ENCODE peak calls at places on chromosomes 2 and 18, in five cellular contexts. One of them, this sample, is unnamed. For H3K4me1, the result is how much of the 10 kb centered on the place peaks cover.

GRCh38 chr2:129255610-129256313 is 723.7 kb upstream of the RAB6C start:
- DNase-seq in spleen: no peak
- DNase-seq in SJCRH30: no peak
- DNase-seq in colonic mucosa: no peak
- DNase-seq in PC-3: no peak
- DNase-seq in this sample: no peak

GRCh38 chr2:5743992-5744391 is 51.8 kb downstream of the SOX11 start:
- DNase-seq in spleen: no peak
- DNase-seq in SJCRH30: no peak
- DNase-seq in colonic mucosa: no peak
- DNase-seq in PC-3: no peak
- DNase-seq in this sample: no peak

GRCh38 chr2:234603619-234604018 is 106.7 kb upstream of the ARL4C start:
- DNase-seq in spleen: no peak
- DNase-seq in SJCRH30: no peak
- DNase-seq in colonic mucosa: no peak
- DNase-seq in PC-3: no peak
- DNase-seq in this sample: no peak

GRCh38 chr2:1548910-1549673 is 135.8 kb downstream of the TPO start:
- DNase-seq in spleen: peak
- DNase-seq in SJCRH30: peak
- DNase-seq in colonic mucosa: no peak
- DNase-seq in PC-3: peak
- DNase-seq in this sample: no peak

GRCh38 chr18:66638856-66639621 is 35.1 kb upstream of the CDH19 start:
- DNase-seq in spleen: no peak
- DNase-seq in SJCRH30: no peak
- DNase-seq in colonic mucosa: no peak
- DNase-seq in PC-3: peak
- DNase-seq in this sample: no peak

GRCh38 chr2:67400560-67401464 is 3.7 kb downstream of the ETAA1 start:
- DNase-seq in spleen: no peak
- DNase-seq in SJCRH30: no peak
- DNase-seq in colonic mucosa: no peak
- DNase-seq in PC-3: peak
- DNase-seq in this sample: no peak

GRCh38 chr18:70288851-70289328 is at the start of gene SOCS6:
- DNase-seq in spleen: peak
- DNase-seq in SJCRH30: peak
- DNase-seq in colonic mucosa: peak
- DNase-seq in PC-3: peak
- DNase-seq in this sample: no peak

GRCh38 chr18:5414546-5414945 is 119.0 kb upstream of the ZBTB14 start:
- DNase-seq in spleen: no peak
- DNase-seq in SJCRH30: no peak
- DNase-seq in colonic mucosa: no peak
- DNase-seq in PC-3: no peak
- DNase-seq in this sample: no peak

GRCh38 chr2:126655066-126655465 is 892 bp upstream of the GYPC start:
- DNase-seq in spleen: no peak
- DNase-seq in SJCRH30: peak
- DNase-seq in colonic mucosa: no peak
- DNase-seq in PC-3: no peak
- DNase-seq in this sample: no peak

GRCh38 chr2:12402440-12403139 is 314.1 kb upstream of the TRIB2 start:
- DNase-seq in spleen: no peak
- DNase-seq in SJCRH30: no peak
- DNase-seq in colonic mucosa: no peak
- DNase-seq in PC-3: no peak
- DNase-seq in this sample: no peak

GRCh38 chr2:48600204-48600813 is 17.3 kb upstream of the GTF2A1L start:
- DNase-seq in spleen: no peak
- DNase-seq in SJCRH30: peak
- DNase-seq in colonic mucosa: no peak
- DNase-seq in PC-3: peak
- DNase-seq in this sample: no peak

GRCh38 chr2:44267269-44268258 is 7.7 kb upstream of the SLC3A1 start:
- DNase-seq in spleen: no peak
- DNase-seq in SJCRH30: peak
- DNase-seq in colonic mucosa: no peak
- DNase-seq in PC-3: peak
- DNase-seq in this sample: no peak

GRCh38 chr2:46098606-46099005 is 198.6 kb upstream of the EPAS1 start:
- DNase-seq in spleen: no peak
- DNase-seq in SJCRH30: no peak
- DNase-seq in colonic mucosa: no peak
- DNase-seq in PC-3: peak
- DNase-seq in this sample: no peak

GRCh38 chr2:42916394-42916793 is 124.0 kb upstream of the HAAO start:
- DNase-seq in spleen: no peak
- DNase-seq in SJCRH30: no peak
- DNase-seq in colonic mucosa: no peak
- DNase-seq in PC-3: no peak
- DNase-seq in this sample: no peak

GRCh38 chr2:60064687-60065361 is 488.6 kb downstream of the BCL11A start:
- DNase-seq in spleen: no peak
- DNase-seq in SJCRH30: no peak
- DNase-seq in colonic mucosa: no peak
- DNase-seq in PC-3: no peak
- DNase-seq in this sample: no peak

GRCh38 chr2:64697286-64698023 is 43.7 kb upstream of the SERTAD2 start:
- DNase-seq in spleen: no peak
- DNase-seq in SJCRH30: no peak
- DNase-seq in colonic mucosa: no peak
- DNase-seq in PC-3: no peak
- DNase-seq in this sample: no peak

GRCh38 chr2:181371782-181372292 is 85.3 kb upstream of the ITGA4 start:
- DNase-seq in spleen: no peak
- DNase-seq in SJCRH30: peak
- DNase-seq in colonic mucosa: no peak
- DNase-seq in PC-3: no peak
- DNase-seq in this sample: no peak

GRCh38 chr18:59700535-59700967 is 3.3 kb upstream of the CCBE1 start:
- DNase-seq in spleen: no peak
- DNase-seq in SJCRH30: no peak
- DNase-seq in colonic mucosa: no peak
- DNase-seq in PC-3: no peak
- DNase-seq in this sample: no peak

GRCh38 chr18:59699750-59700534 is 2.7 kb upstream of the CCBE1 start:
- DNase-seq in spleen: no peak
- DNase-seq in SJCRH30: no peak
- DNase-seq in colonic mucosa: no peak
- DNase-seq in PC-3: no peak
- DNase-seq in this sample: no peak

GRCh38 chr18:59701272-59701671 is 4.0 kb upstream of the CCBE1 start:
- DNase-seq in spleen: no peak
- DNase-seq in SJCRH30: no peak
- DNase-seq in colonic mucosa: no peak
- DNase-seq in PC-3: no peak
- DNase-seq in this sample: no peak

GRCh38 chr18:59697236-59697932 is at the start of gene CCBE1:
- DNase-seq in spleen: no peak
- DNase-seq in SJCRH30: no peak
- DNase-seq in colonic mucosa: peak
- DNase-seq in PC-3: peak
- DNase-seq in this sample: peak

GRCh38 chr18:59699061-59699460 is 1.8 kb upstream of the CCBE1 start:
- DNase-seq in spleen: no peak
- DNase-seq in SJCRH30: no peak
- DNase-seq in colonic mucosa: no peak
- DNase-seq in PC-3: no peak
- DNase-seq in this sample: no peak
- H3K4me1 ChIP-seq in spleen: under half
- H3K4me1 ChIP-seq in SJCRH30: under half
- H3K4me1 ChIP-seq in colonic mucosa: under half
- H3K4me1 ChIP-seq in PC-3: under half
- H3K4me1 ChIP-seq in this sample: under half

GRCh38 chr2:211068108-211068780 is 511.8 kb downstream of the CPS1 start:
- DNase-seq in spleen: no peak
- DNase-seq in SJCRH30: no peak
- DNase-seq in colonic mucosa: no peak
- DNase-seq in PC-3: peak
- DNase-seq in this sample: no peak

GRCh38 chr2:211067029-211067428 is 510.6 kb downstream of the CPS1 start:
- DNase-seq in spleen: no peak
- DNase-seq in SJCRH30: no peak
- DNase-seq in colonic mucosa: no peak
- DNase-seq in PC-3: no peak
- DNase-seq in this sample: no peak

DNA sequence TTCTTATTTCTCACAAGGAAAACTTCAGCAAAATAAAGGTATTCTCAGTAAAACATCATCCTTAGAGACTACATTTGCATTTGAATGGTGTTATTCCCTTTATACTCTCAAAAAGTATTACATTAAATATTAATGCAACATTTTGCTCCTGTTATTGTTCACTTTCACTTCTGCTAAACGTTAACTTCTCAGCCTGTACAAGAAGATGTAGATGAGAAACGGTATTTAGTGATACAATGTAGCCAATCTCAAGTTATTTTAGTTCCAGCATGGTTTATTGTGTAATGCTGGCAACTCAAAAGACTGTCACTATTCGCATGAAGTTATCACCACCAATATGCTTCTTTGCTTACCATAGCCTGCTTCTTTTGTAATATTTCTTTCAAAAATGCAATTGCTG is 514.1 kb downstream of the CPS1 start:
- DNase-seq in spleen: no peak
- DNase-seq in SJCRH30: no peak
- DNase-seq in colonic mucosa: no peak
- DNase-seq in PC-3: no peak
- DNase-seq in this sample: no peak
- H3K4me1 ChIP-seq in spleen: under half
- H3K4me1 ChIP-seq in SJCRH30: under half
- H3K4me1 ChIP-seq in colonic mucosa: under half
- H3K4me1 ChIP-seq in PC-3: under half
- H3K4me1 ChIP-seq in this sample: under half

GRCh38 chr2:237705225-237705524 is 77.8 kb downstream of the LRRFIP1 start:
- DNase-seq in spleen: no peak
- DNase-seq in SJCRH30: no peak
- DNase-seq in colonic mucosa: no peak
- DNase-seq in PC-3: no peak
- DNase-seq in this sample: no peak
- H3K4me1 ChIP-seq in spleen: half or more
- H3K4me1 ChIP-seq in SJCRH30: under half
- H3K4me1 ChIP-seq in colonic mucosa: under half
- H3K4me1 ChIP-seq in PC-3: under half
- H3K4me1 ChIP-seq in this sample: half or more

DNA sequence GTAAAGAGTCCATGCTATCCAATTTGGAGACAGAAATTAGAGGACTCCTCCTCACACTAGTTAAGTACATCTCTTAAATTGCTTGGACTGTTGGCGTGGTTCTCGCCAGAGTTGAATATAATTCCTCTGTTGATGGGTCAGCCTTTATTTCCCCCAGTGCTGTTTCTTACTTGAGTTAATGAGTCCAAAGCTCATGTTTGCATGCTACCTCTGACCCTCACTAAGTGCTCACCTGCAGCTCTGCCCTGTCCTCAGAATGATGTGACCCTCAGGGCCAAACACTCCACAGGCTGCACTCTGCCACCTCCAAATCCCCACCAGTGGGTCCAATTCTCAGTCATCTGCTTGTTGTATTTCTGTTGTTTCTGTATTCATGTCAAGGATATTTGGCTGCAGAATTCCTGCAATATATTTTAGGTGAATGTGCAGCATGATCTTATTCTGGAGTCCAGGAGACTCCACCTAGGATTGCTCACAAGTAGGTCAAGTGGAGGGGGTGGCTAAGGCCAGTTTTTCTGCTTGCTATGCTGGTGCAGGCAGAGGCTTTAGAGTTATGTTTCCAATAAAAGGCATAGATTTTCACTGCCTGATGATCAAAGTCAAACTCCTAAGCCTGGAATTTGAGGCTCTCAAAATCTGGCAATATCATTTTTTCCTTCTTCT is 37.8 kb downstream of the RDH14 start:
- DNase-seq in spleen: no peak
- DNase-seq in SJCRH30: no peak
- DNase-seq in colonic mucosa: no peak
- DNase-seq in PC-3: peak
- DNase-seq in this sample: no peak
- H3K4me1 ChIP-seq in spleen: under half
- H3K4me1 ChIP-seq in SJCRH30: under half
- H3K4me1 ChIP-seq in colonic mucosa: under half
- H3K4me1 ChIP-seq in PC-3: under half
- H3K4me1 ChIP-seq in this sample: under half

This sample was measured in right atrium auricular region.